ENCODE peak calls at places on chromosomes 4 and X, in ten cellular contexts. One of them, this sample, is unnamed.

GRCh38 chrX:108033890-108034289 is 11.0 kb upstream of the VSIG1 start:
- DNase-seq in WERI-Rb-1: no peak
- DNase-seq in cardiac muscle cell: no peak
- DNase-seq in thoracic aorta: no peak
- DNase-seq in bronchial epithelial cell: no peak
- DNase-seq in fibroblast of pulmonary artery: no peak
- DNase-seq in cardiac fibroblast: peak
- DNase-seq in fibroblast of mammary gland: no peak
- DNase-seq in coronary artery: no peak
- DNase-seq in breast epithelium: no peak
- DNase-seq in this sample: no peak

GRCh38 chr4:89000844-89001360 is 56.1 kb downstream of the FAM13A start:
- DNase-seq in WERI-Rb-1: no peak
- DNase-seq in cardiac muscle cell: peak
- DNase-seq in thoracic aorta: no peak
- DNase-seq in bronchial epithelial cell: peak
- DNase-seq in fibroblast of pulmonary artery: peak
- DNase-seq in cardiac fibroblast: peak
- DNase-seq in fibroblast of mammary gland: peak
- DNase-seq in coronary artery: no peak
- DNase-seq in breast epithelium: no peak
- DNase-seq in this sample: peak

GRCh38 chrX:41234962-41235361 is 99.0 kb upstream of the DDX3X start:
- DNase-seq in WERI-Rb-1: no peak
- DNase-seq in cardiac muscle cell: no peak
- DNase-seq in thoracic aorta: no peak
- DNase-seq in bronchial epithelial cell: no peak
- DNase-seq in fibroblast of pulmonary artery: no peak
- DNase-seq in cardiac fibroblast: no peak
- DNase-seq in fibroblast of mammary gland: no peak
- DNase-seq in coronary artery: no peak
- DNase-seq in breast epithelium: no peak
- DNase-seq in this sample: no peak

GRCh38 chrX:50471390-50471789 is 765 bp upstream of the DGKK start:
- DNase-seq in WERI-Rb-1: no peak
- DNase-seq in cardiac muscle cell: no peak
- DNase-seq in thoracic aorta: no peak
- DNase-seq in bronchial epithelial cell: no peak
- DNase-seq in fibroblast of pulmonary artery: no peak
- DNase-seq in cardiac fibroblast: no peak
- DNase-seq in fibroblast of mammary gland: no peak
- DNase-seq in coronary artery: no peak
- DNase-seq in breast epithelium: no peak
- DNase-seq in this sample: no peak

GRCh38 chr4:8516996-8517550 is 63.1 kb upstream of the GPR78 start:
- DNase-seq in WERI-Rb-1: no peak
- DNase-seq in cardiac muscle cell: no peak
- DNase-seq in thoracic aorta: no peak
- DNase-seq in bronchial epithelial cell: peak
- DNase-seq in fibroblast of pulmonary artery: no peak
- DNase-seq in cardiac fibroblast: no peak
- DNase-seq in fibroblast of mammary gland: no peak
- DNase-seq in coronary artery: no peak
- DNase-seq in breast epithelium: no peak
- DNase-seq in this sample: no peak

GRCh38 chr4:154491731-154492249 is at the start of gene DCHS2:
- DNase-seq in WERI-Rb-1: peak
- DNase-seq in cardiac muscle cell: peak
- DNase-seq in thoracic aorta: no peak
- DNase-seq in bronchial epithelial cell: no peak
- DNase-seq in fibroblast of pulmonary artery: no peak
- DNase-seq in cardiac fibroblast: no peak
- DNase-seq in fibroblast of mammary gland: no peak
- DNase-seq in coronary artery: no peak
- DNase-seq in breast epithelium: no peak
- DNase-seq in this sample: no peak

GRCh38 chr4:154982187-154983047 is 201.3 kb downstream of the RBM46 start:
- DNase-seq in WERI-Rb-1: peak
- DNase-seq in cardiac muscle cell: peak
- DNase-seq in thoracic aorta: no peak
- DNase-seq in bronchial epithelial cell: peak
- DNase-seq in fibroblast of pulmonary artery: peak
- DNase-seq in cardiac fibroblast: peak
- DNase-seq in fibroblast of mammary gland: peak
- DNase-seq in coronary artery: peak
- DNase-seq in breast epithelium: peak
- DNase-seq in this sample: peak

GRCh38 chrX:9494806-9495205 is 29.9 kb downstream of the TBL1X start:
- DNase-seq in WERI-Rb-1: no peak
- DNase-seq in cardiac muscle cell: peak
- DNase-seq in thoracic aorta: no peak
- DNase-seq in bronchial epithelial cell: no peak
- DNase-seq in fibroblast of pulmonary artery: peak
- DNase-seq in cardiac fibroblast: peak
- DNase-seq in fibroblast of mammary gland: peak
- DNase-seq in coronary artery: no peak
- DNase-seq in breast epithelium: no peak
- DNase-seq in this sample: no peak

GRCh38 chr4:15690020-15690809 is 8.6 kb downstream of the FAM200B start:
- DNase-seq in WERI-Rb-1: no peak
- DNase-seq in cardiac muscle cell: peak
- DNase-seq in thoracic aorta: no peak
- DNase-seq in bronchial epithelial cell: peak
- DNase-seq in fibroblast of pulmonary artery: peak
- DNase-seq in cardiac fibroblast: peak
- DNase-seq in fibroblast of mammary gland: peak
- DNase-seq in coronary artery: no peak
- DNase-seq in breast epithelium: no peak
- DNase-seq in this sample: peak

GRCh38 chrX:47697171-47697570 is 38.2 kb upstream of the UXT start:
- DNase-seq in WERI-Rb-1: no peak
- DNase-seq in cardiac muscle cell: peak
- DNase-seq in thoracic aorta: no peak
- DNase-seq in bronchial epithelial cell: peak
- DNase-seq in fibroblast of pulmonary artery: peak
- DNase-seq in cardiac fibroblast: peak
- DNase-seq in fibroblast of mammary gland: peak
- DNase-seq in coronary artery: no peak
- DNase-seq in breast epithelium: no peak
- DNase-seq in this sample: no peak

GRCh38 chr4:134278675-134279074 is 77.1 kb upstream of the PABPC4L start:
- DNase-seq in WERI-Rb-1: no peak
- DNase-seq in cardiac muscle cell: no peak
- DNase-seq in thoracic aorta: no peak
- DNase-seq in bronchial epithelial cell: no peak
- DNase-seq in fibroblast of pulmonary artery: no peak
- DNase-seq in cardiac fibroblast: no peak
- DNase-seq in fibroblast of mammary gland: no peak
- DNase-seq in coronary artery: no peak
- DNase-seq in breast epithelium: no peak
- DNase-seq in this sample: no peak

GRCh38 chrX:72095370-72095769 is 36.3 kb downstream of the RTL5 start:
- DNase-seq in WERI-Rb-1: no peak
- DNase-seq in cardiac muscle cell: no peak
- DNase-seq in thoracic aorta: no peak
- DNase-seq in bronchial epithelial cell: no peak
- DNase-seq in fibroblast of pulmonary artery: peak
- DNase-seq in cardiac fibroblast: no peak
- DNase-seq in fibroblast of mammary gland: no peak
- DNase-seq in coronary artery: no peak
- DNase-seq in breast epithelium: no peak
- DNase-seq in this sample: no peak

GRCh38 chrX:72100051-72100755 is 31.5 kb downstream of the RTL5 start:
- DNase-seq in WERI-Rb-1: peak
- DNase-seq in cardiac muscle cell: no peak
- DNase-seq in thoracic aorta: no peak
- DNase-seq in bronchial epithelial cell: peak
- DNase-seq in fibroblast of pulmonary artery: no peak
- DNase-seq in cardiac fibroblast: no peak
- DNase-seq in fibroblast of mammary gland: no peak
- DNase-seq in coronary artery: no peak
- DNase-seq in breast epithelium: no peak
- DNase-seq in this sample: no peak

GRCh38 chrX:72100824-72101351 is 30.8 kb downstream of the RTL5 start:
- DNase-seq in WERI-Rb-1: no peak
- DNase-seq in cardiac muscle cell: no peak
- DNase-seq in thoracic aorta: no peak
- DNase-seq in bronchial epithelial cell: no peak
- DNase-seq in fibroblast of pulmonary artery: no peak
- DNase-seq in cardiac fibroblast: no peak
- DNase-seq in fibroblast of mammary gland: no peak
- DNase-seq in coronary artery: no peak
- DNase-seq in breast epithelium: no peak
- DNase-seq in this sample: no peak

GRCh38 chrX:72097081-72097480 is 34.6 kb downstream of the RTL5 start:
- DNase-seq in WERI-Rb-1: no peak
- DNase-seq in cardiac muscle cell: no peak
- DNase-seq in thoracic aorta: no peak
- DNase-seq in bronchial epithelial cell: no peak
- DNase-seq in fibroblast of pulmonary artery: no peak
- DNase-seq in cardiac fibroblast: no peak
- DNase-seq in fibroblast of mammary gland: no peak
- DNase-seq in coronary artery: no peak
- DNase-seq in breast epithelium: no peak
- DNase-seq in this sample: no peak

DNA sequence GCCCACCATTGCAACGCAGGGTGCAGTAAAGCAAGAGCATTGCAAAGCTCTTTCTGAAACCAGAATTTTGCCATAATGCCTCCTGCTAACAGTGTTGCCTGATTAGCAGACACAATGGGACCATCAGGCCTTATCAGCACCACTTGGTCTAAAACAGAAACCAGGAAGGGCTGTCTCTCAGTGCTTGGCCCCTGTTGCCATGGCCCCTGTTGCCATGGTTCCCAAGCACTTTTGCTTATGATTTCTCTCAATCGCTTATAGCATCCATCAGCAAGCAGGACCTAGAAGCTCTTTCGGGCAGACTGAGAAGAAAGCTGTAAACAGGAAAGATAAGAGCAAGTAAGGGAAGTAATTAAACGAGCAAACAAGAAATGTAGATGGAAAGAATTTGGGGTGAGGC is 36.8 kb downstream of the RTL5 start:
- DNase-seq in WERI-Rb-1: no peak
- DNase-seq in cardiac muscle cell: peak
- DNase-seq in thoracic aorta: no peak
- DNase-seq in bronchial epithelial cell: no peak
- DNase-seq in fibroblast of pulmonary artery: peak
- DNase-seq in cardiac fibroblast: peak
- DNase-seq in fibroblast of mammary gland: peak
- DNase-seq in coronary artery: no peak
- DNase-seq in breast epithelium: no peak
- DNase-seq in this sample: no peak
- H3K4me3 ChIP-seq in WERI-Rb-1: no peak
- H3K4me3 ChIP-seq in cardiac muscle cell: no peak
- H3K4me3 ChIP-seq in thoracic aorta: no peak
- H3K4me3 ChIP-seq in bronchial epithelial cell: no peak
- H3K4me3 ChIP-seq in fibroblast of pulmonary artery: no peak
- H3K4me3 ChIP-seq in cardiac fibroblast: no peak
- H3K4me3 ChIP-seq in fibroblast of mammary gland: no peak
- H3K4me3 ChIP-seq in coronary artery: no peak
- H3K4me3 ChIP-seq in breast epithelium: no peak
- H3K4me3 ChIP-seq in this sample: no peak

DNA sequence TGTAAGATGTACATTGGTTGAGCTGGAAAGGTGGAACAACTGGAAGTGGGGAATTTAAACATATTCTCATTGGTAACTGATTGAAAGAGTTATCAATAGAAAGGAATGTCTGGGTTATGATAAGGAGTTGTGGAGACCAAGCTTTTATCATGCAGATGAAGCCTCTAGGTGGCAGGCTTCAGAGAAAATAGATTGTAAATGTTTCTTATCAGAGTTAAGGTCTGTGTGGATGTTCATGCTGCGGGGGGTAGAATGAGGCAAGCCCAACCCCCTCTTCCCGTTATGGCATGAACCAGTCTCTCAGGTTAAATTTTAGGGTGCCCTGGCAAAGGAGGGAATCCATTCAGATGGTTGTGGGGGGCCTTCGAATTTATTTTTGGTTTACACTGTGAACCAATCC is 16.0 kb downstream of the ARSD start:
- DNase-seq in WERI-Rb-1: no peak
- DNase-seq in cardiac muscle cell: no peak
- DNase-seq in thoracic aorta: no peak
- DNase-seq in bronchial epithelial cell: no peak
- DNase-seq in fibroblast of pulmonary artery: no peak
- DNase-seq in cardiac fibroblast: no peak
- DNase-seq in fibroblast of mammary gland: no peak
- DNase-seq in coronary artery: no peak
- DNase-seq in breast epithelium: no peak
- DNase-seq in this sample: no peak
- TF ChIP-seq CTCF in WERI-Rb-1: peak
- TF ChIP-seq CTCF in cardiac muscle cell: no peak
- TF ChIP-seq CTCF in thoracic aorta: no peak
- TF ChIP-seq CTCF in bronchial epithelial cell: no peak
- TF ChIP-seq CTCF in fibroblast of pulmonary artery: peak
- TF ChIP-seq CTCF in cardiac fibroblast: no peak
- TF ChIP-seq CTCF in fibroblast of mammary gland: peak
- TF ChIP-seq CTCF in coronary artery: no peak
- TF ChIP-seq CTCF in breast epithelium: no peak
- TF ChIP-seq CTCF in this sample: peak

DNA sequence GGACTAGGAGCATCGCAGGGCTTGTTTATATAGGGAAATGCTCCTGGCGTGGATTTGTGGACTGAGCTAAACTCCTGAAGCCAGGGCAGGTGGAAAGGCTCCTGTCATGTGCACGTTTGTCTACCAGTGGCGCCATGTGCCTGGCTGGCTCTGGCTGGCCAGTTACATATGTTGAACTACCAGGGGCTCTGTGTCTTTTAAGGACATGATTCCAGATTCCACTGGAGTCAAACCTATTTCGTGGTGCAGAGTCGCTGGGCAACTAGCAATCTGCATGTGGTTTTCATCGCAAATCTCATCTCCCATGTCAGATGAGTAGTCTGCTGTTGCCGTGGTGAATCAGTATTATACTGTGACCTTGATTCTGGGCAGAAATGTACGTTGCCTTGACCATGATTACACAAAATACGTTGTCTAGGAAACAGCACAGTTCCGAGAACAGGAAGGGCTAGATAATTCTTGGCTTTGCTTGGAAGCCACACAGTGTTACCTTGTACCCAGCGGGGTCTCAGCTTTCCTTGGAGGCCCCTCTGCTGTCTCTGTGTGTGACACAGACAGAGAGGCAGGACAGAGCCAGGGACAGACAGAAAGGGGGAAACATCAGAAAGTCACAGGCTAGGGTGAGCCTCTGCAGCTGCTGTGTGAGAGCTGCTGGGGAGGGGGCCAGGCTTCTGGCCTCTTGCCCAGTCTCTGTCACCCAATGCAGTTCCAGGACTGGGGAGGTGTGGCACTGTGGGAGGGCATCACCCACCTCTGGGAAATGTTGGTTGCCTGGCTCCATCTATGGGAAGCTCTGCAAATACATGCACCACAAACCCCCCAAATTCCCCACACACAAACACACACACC is 19.2 kb downstream of the PNMA6E start:
- DNase-seq in WERI-Rb-1: peak
- DNase-seq in cardiac muscle cell: peak
- DNase-seq in thoracic aorta: no peak
- DNase-seq in bronchial epithelial cell: no peak
- DNase-seq in fibroblast of pulmonary artery: peak
- DNase-seq in cardiac fibroblast: peak
- DNase-seq in fibroblast of mammary gland: peak
- DNase-seq in coronary artery: peak
- DNase-seq in breast epithelium: no peak
- DNase-seq in this sample: peak
- H3K4me3 ChIP-seq in WERI-Rb-1: no peak
- H3K4me3 ChIP-seq in cardiac muscle cell: no peak
- H3K4me3 ChIP-seq in thoracic aorta: no peak
- H3K4me3 ChIP-seq in bronchial epithelial cell: no peak
- H3K4me3 ChIP-seq in fibroblast of pulmonary artery: no peak
- H3K4me3 ChIP-seq in cardiac fibroblast: no peak
- H3K4me3 ChIP-seq in fibroblast of mammary gland: no peak
- H3K4me3 ChIP-seq in coronary artery: no peak
- H3K4me3 ChIP-seq in breast epithelium: no peak
- H3K4me3 ChIP-seq in this sample: no peak

GRCh38 chr4:29459926-29460325 is 1260.2 kb upstream of the PCDH7 start:
- DNase-seq in WERI-Rb-1: no peak
- DNase-seq in cardiac muscle cell: no peak
- DNase-seq in thoracic aorta: no peak
- DNase-seq in bronchial epithelial cell: no peak
- DNase-seq in fibroblast of pulmonary artery: no peak
- DNase-seq in cardiac fibroblast: no peak
- DNase-seq in fibroblast of mammary gland: no peak
- DNase-seq in coronary artery: no peak
- DNase-seq in breast epithelium: no peak
- DNase-seq in this sample: no peak
- TF ChIP-seq CTCF in WERI-Rb-1: no peak
- TF ChIP-seq CTCF in cardiac muscle cell: no peak
- TF ChIP-seq CTCF in thoracic aorta: no peak
- TF ChIP-seq CTCF in bronchial epithelial cell: no peak
- TF ChIP-seq CTCF in fibroblast of pulmonary artery: no peak
- TF ChIP-seq CTCF in cardiac fibroblast: no peak
- TF ChIP-seq CTCF in fibroblast of mammary gland: no peak
- TF ChIP-seq CTCF in coronary artery: no peak
- TF ChIP-seq CTCF in breast epithelium: no peak
- TF ChIP-seq CTCF in this sample: no peak